ENCODE peak calls at places on chromosomes 7 and 10, in four cellular contexts. R, B, F and W are unnamed samples.

GRCh38 chr7:90209776-90210175 is 1.8 kb upstream of the STEAP2 start:
- DNase-seq in R (peak; percentile 10), B (no peak), F (no peak), W (no peak)

GRCh38 chr10:96683710-96684109 is 36.6 kb downstream of the PIK3AP1 start:
- DNase-seq in R (no peak), B (no peak), F (no peak), W (no peak)

GRCh38 chr7:100124301-100125229 is 2.2 kb upstream of the MBLAC1 start:
- DNase-seq in R (no peak), B (peak; percentile 50), F (no peak), W (no peak)

GRCh38 chr10:124470544-124471449 is 9.2 kb downstream of the LHPP start:
- DNase-seq in R (no peak), B (no peak), F (no peak), W (no peak)

GRCh38 chr10:75532253-75532924 is 101.0 kb downstream of the LRMDA start:
- DNase-seq in R (peak; percentile 7), B (no peak), F (no peak), W (no peak)

GRCh38 chr7:22718200-22718711 is 8.7 kb upstream of the IL6 start:
- DNase-seq in R (peak; percentile 83), B (no peak), F (no peak), W (no peak)

GRCh38 chr7:70506463-70506862 is 625.5 kb upstream of the GALNT17 start:
- DNase-seq in R (no peak), B (no peak), F (peak; percentile 24), W (peak; percentile 16)

GRCh38 chr7:155002411-155003214 is at the start of gene PAXIP1:
- DNase-seq in R (peak; percentile 33), B (peak; percentile 49), F (peak; percentile 86), W (peak; percentile 20)

GRCh38 chr7:100655908-100656674 is at the start of gene ACTL6B:
- DNase-seq in R (no peak), B (peak; percentile 21), F (peak; percentile 89), W (no peak)

GRCh38 chr10:47076949-47077348 is 165.7 kb downstream of the PTPN20 start:
- DNase-seq in R (no peak), B (no peak), F (no peak), W (no peak)

GRCh38 chr7:122887198-122887597 is 938 bp upstream of the CADPS2 start:
- DNase-seq in R (peak; percentile 35), B (peak; percentile 62), F (peak; percentile 54), W (peak; percentile 57)

GRCh38 chr10:6406220-6407033 is 173.6 kb downstream of the PRKCQ start:
- DNase-seq in R (no peak), B (no peak), F (peak; percentile 21), W (no peak)

GRCh38 chr7:92057375-92057774 is 76.9 kb downstream of the CYP51A1 start:
- DNase-seq in R (no peak), B (peak; percentile 75), F (no peak), W (peak; percentile 39)

GRCh38 chr7:57867884-57868701 is 418.1 kb downstream of the ZNF716 start:
- DNase-seq in R (no peak), B (no peak), F (peak; percentile 9), W (peak; percentile 42)